ENCODE peak calls at places on chromosomes 11 and 22, in ten cellular contexts. F, W, A, K, B, X, E, V, D and O are unnamed samples.

GRCh38 chr11:69239320-69240040 is 54.5 kb upstream of the MYEOV start:
- DNase-seq in F (no peak), W (no peak), A (no peak), K (no peak), B (no peak), X (no peak), E (no peak), V (peak; percentile 3), D (no peak), O (no peak)

GRCh38 chr11:117664897-117665296 is 132.1 kb downstream of the DSCAML1 start:
- DNase-seq in F (no peak), W (no peak), A (no peak), K (peak; percentile 20), B (no peak), X (no peak), E (no peak), V (no peak), D (peak; percentile 70), O (no peak)

GRCh38 chr11:104668797-104669463 is 229.3 kb downstream of the CASP12 start:
- DNase-seq in F (peak; percentile 84), W (no peak), A (no peak), K (no peak), B (peak; percentile 90), X (no peak), E (peak; percentile 90), V (no peak), D (no peak), O (peak; percentile 54)

GRCh38 chr11:126160345-126161145 is 50.9 kb downstream of the RPUSD4 start:
- DNase-seq in F (no peak), W (no peak), A (no peak), K (no peak), B (no peak), X (no peak), E (no peak), V (no peak), D (no peak), O (no peak)

GRCh38 chr11:42296910-42297309 is 837.5 kb upstream of the LRRC4C start:
- DNase-seq in F (no peak), W (no peak), A (no peak), K (no peak), B (no peak), X (no peak), E (no peak), V (no peak), D (no peak), O (no peak)

GRCh38 chr11:118533769-118534729 is 3.1 kb downstream of the TMEM25 start:
- DNase-seq in F (no peak), W (peak; percentile 68), A (no peak), K (no peak), B (no peak), X (no peak), E (no peak), V (no peak), D (no peak), O (no peak)

GRCh38 chr11:102347526-102348331 is 715 bp downstream of the BIRC2 start:
- DNase-seq in F (peak; percentile 29), W (no peak), A (no peak), K (no peak), B (peak; percentile 65), X (peak; percentile 35), E (peak; percentile 52), V (no peak), D (peak; percentile 2), O (no peak)

GRCh38 chr11:59556883-59557205 is 45.5 kb downstream of the OR4D9 start:
- DNase-seq in F (peak; percentile 28), W (no peak), A (no peak), K (no peak), B (peak; percentile 85), X (no peak), E (no peak), V (no peak), D (no peak), O (no peak)

GRCh38 chr11:119706029-119706428 is 23.0 kb downstream of the NECTIN1 start:
- DNase-seq in F (no peak), W (no peak), A (no peak), K (no peak), B (no peak), X (no peak), E (no peak), V (no peak), D (no peak), O (no peak)

GRCh38 chr22:46309526-46310085 is 12.9 kb downstream of the GTSE1 start:
- DNase-seq in F (no peak), W (no peak), A (no peak), K (peak; percentile 59), B (no peak), X (no peak), E (no peak), V (no peak), D (no peak), O (no peak)

GRCh38 chr22:49663823-49664222 is 163.8 kb downstream of the BRD1 start:
- DNase-seq in F (no peak), W (peak; percentile 37), A (peak; percentile 21), K (no peak), B (no peak), X (no peak), E (no peak), V (no peak), D (no peak), O (no peak)

GRCh38 chr11:72787262-72788104 is 6.4 kb downstream of the STARD10 start:
- DNase-seq in F (no peak), W (peak; percentile 95), A (no peak), K (no peak), B (no peak), X (no peak), E (no peak), V (no peak), D (no peak), O (no peak)

GRCh38 chr11:16741473-16741872 is 3.0 kb downstream of the C11orf58 start:
- DNase-seq in F (no peak), W (peak; percentile 59), A (no peak), K (no peak), B (no peak), X (no peak), E (no peak), V (no peak), D (no peak), O (no peak)

GRCh38 chr11:27456140-27456801 is 16.3 kb downstream of the LGR4 start:
- DNase-seq in F (no peak), W (no peak), A (no peak), K (no peak), B (no peak), X (no peak), E (peak; percentile 71), V (no peak), D (no peak), O (peak; percentile 29)

GRCh38 chr22:40345271-40345670 is 1.0 kb upstream of the ADSL start:
- DNase-seq in F (no peak), W (no peak), A (no peak), K (no peak), B (peak; percentile 36), X (no peak), E (peak; percentile 26), V (no peak), D (no peak), O (no peak)
- H3K4me3 ChIP-seq in F (peak overlapping the region; percentile 94), W (peak overlapping the region; percentile 84), A (peak overlapping the region; percentile 66), K (peak overlapping the region; percentile 86), B (peak overlapping the region; percentile 92), X (no peak overlapping the region), E (peak overlapping the region; percentile 95), V (peak overlapping the region; percentile 71), D (no peak overlapping the region), O (peak overlapping the region; percentile 85)

DNA sequence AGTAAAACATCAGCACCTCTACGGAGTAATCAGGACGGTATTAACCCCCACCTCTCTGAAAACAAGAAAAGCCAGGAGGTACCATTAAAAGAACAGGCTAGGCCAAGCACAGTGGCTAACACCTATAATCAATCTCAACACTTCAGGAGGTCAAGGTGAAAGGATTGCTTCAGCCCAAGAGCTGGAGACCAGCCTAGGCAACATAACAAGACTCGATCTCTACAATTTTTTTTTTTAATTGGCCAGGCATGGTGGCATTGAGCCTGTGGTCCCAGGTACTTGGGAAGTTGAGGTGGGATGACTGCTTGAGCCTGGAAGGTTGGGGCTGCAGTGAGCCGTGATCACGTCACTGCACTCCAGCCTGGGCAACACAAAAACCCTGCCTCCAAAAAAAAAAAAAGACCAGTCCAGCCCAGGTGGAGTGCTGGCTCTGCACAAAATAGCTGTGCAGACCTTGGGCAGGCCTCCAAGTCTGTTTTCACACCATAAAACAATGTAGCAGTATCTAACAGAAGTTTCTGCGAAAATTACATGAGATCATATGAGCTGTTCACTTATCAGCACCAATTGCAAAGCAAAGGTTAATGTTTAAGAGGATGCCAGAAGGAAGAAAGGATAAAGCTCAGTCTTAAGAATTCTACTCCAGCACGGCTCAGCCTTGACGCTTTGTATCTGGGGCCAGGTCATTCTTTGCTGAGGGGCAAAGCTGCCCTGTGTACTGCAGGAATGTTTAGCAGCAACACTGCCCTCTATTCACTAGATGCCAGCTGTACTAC is 14.8 kb downstream of the CHKA start:
- DNase-seq in F (no peak), W (no peak), A (no peak), K (no peak), B (no peak), X (no peak), E (no peak), V (no peak), D (no peak), O (no peak)
- H3K4me3 ChIP-seq in F (no peak overlapping the region), W (no peak overlapping the region), A (no peak overlapping the region), K (no peak overlapping the region), B (no peak overlapping the region), X (no peak overlapping the region), E (no peak overlapping the region), V (no peak overlapping the region), D (no peak overlapping the region), O (no peak overlapping the region)

GRCh38 chr11:13013054-13013488 is 4.0 kb downstream of the RASSF10 start:
- DNase-seq in F (no peak), W (no peak), A (no peak), K (no peak), B (no peak), X (no peak), E (no peak), V (no peak), D (no peak), O (no peak)

GRCh38 chr11:13011366-13012036 is 2.4 kb downstream of the RASSF10 start:
- DNase-seq in F (no peak), W (no peak), A (no peak), K (no peak), B (no peak), X (no peak), E (no peak), V (no peak), D (no peak), O (no peak)

GRCh38 chr11:13009921-13010736 is 1.0 kb downstream of the RASSF10 start:
- DNase-seq in F (no peak), W (peak; percentile 82), A (no peak), K (no peak), B (no peak), X (peak; percentile 39), E (peak; percentile 20), V (no peak), D (peak; percentile 56), O (no peak)

GRCh38 chr11:13010737-13011342 is 1.7 kb downstream of the RASSF10 start:
- DNase-seq in F (no peak), W (no peak), A (no peak), K (no peak), B (no peak), X (peak; percentile 34), E (no peak), V (no peak), D (peak; percentile 53), O (no peak)

GRCh38 chr11:13012037-13012693 is 3.0 kb downstream of the RASSF10 start:
- DNase-seq in F (no peak), W (no peak), A (no peak), K (no peak), B (no peak), X (no peak), E (no peak), V (no peak), D (peak; percentile 62), O (no peak)
- H3K4me3 ChIP-seq in F (no peak overlapping the region), W (no peak overlapping the region), A (no peak overlapping the region), K (no peak overlapping the region), B (no peak overlapping the region), X (no peak overlapping the region), E (no peak overlapping the region), V (no peak overlapping the region), D (no peak overlapping the region), O (no peak overlapping the region)

GRCh38 chr11:13339196-13340153 is 61.9 kb downstream of the BMAL1 start:
- DNase-seq in F (peak; percentile 91), W (peak; percentile 84), A (no peak), K (no peak), B (peak; percentile 94), X (peak; percentile 36), E (peak; percentile 93), V (no peak), D (no peak), O (peak; percentile 61)
- H3K4me3 ChIP-seq in F (no peak overlapping the region), W (no peak overlapping the region), A (no peak overlapping the region), K (no peak overlapping the region), B (peak overlapping the region; percentile 68), X (no peak overlapping the region), E (no peak overlapping the region), V (no peak overlapping the region), D (no peak overlapping the region), O (no peak overlapping the region)